ENCODE peak calls at places on chromosomes 4 and X, in four cellular contexts. D is GM12878, G is K562, Z is HepG2. V is an unnamed sample.

GRCh38 chr4:182969651-182970279 is 52.6 kb upstream of the DCTD start:
- DNase-seq in D (no peak), G (peak), Z (no peak), V (no peak)

GRCh38 chrX:104172788-104173187 is 6.5 kb downstream of the FAM199X start:
- DNase-seq in D (no peak), G (peak), Z (no peak), V (no peak)

GRCh38 chr4:98516441-98517323 is 141.7 kb downstream of the TSPAN5 start:
- DNase-seq in D (no peak), G (no peak), Z (no peak), V (no peak)

GRCh38 chr4:102439835-102440234 is 61.3 kb upstream of the NFKB1 start:
- DNase-seq in D (no peak), G (peak), Z (peak), V (no peak)

GRCh38 chr4:73815145-73815544 is 21.3 kb upstream of the CXCL6 start:
- DNase-seq in D (no peak), G (no peak), Z (no peak), V (no peak)

GRCh38 chr4:177023951-177024350 is 231.2 kb upstream of the VEGFC start:
- DNase-seq in D (no peak), G (no peak), Z (no peak), V (no peak)

GRCh38 chr4:39587881-39588280 is 50.8 kb downstream of the SMIM14 start:
- DNase-seq in D (no peak), G (no peak), Z (no peak), V (no peak)

GRCh38 chrX:97616883-97617510 is 733.3 kb downstream of the RPA4 start:
- DNase-seq in D (peak), G (no peak), Z (peak), V (no peak)

GRCh38 chr4:88158360-88159136 is at the start of gene ABCG2:
- DNase-seq in D (no peak), G (peak), Z (peak), V (peak)

GRCh38 chrX:129653985-129654651 is 638 bp downstream of the APLN start:
- DNase-seq in D (no peak), G (no peak), Z (no peak), V (peak)

GRCh38 chrX:19565605-19566004 is 50.3 kb upstream of the MAP3K15 start:
- DNase-seq in D (no peak), G (no peak), Z (peak), V (no peak)
- TF ChIP-seq CREM in D (no peak), G (no peak), Z (no peak), V (no peak)

GRCh38 chrX:77961063-77961462 is 8.4 kb downstream of the PGAM4 start:
- DNase-seq in D (no peak), G (no peak), Z (no peak), V (no peak)

GRCh38 chrX:77969538-77969937 is at the start of gene PGAM4:
- DNase-seq in D (no peak), G (no peak), Z (no peak), V (no peak)

GRCh38 chrX:77960567-77960966 is 8.9 kb downstream of the PGAM4 start:
- DNase-seq in D (no peak), G (no peak), Z (no peak), V (no peak)

GRCh38 chrX:77962068-77962902 is 7.2 kb downstream of the PGAM4 start:
- DNase-seq in D (no peak), G (no peak), Z (no peak), V (no peak)

DNA sequence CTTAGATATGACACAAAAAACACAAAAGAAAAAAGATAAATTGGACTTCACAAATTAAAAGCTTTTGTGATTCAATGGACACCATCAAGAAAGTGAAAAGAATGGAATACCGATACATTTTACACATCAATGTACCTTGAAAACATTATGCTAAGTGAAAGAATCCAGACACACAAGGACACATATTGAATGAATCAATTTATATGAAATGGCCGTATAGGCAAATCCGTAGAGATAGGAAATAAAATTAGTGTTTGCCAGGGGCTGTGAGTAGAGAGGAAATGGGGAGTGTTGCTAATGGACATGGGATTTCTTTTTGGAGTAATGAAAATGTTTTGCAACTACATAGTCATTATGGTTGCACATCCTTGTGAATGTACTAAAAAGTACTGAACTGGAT is 3.1 kb downstream of the PGAM4 start:
- DNase-seq in D (no peak), G (no peak), Z (no peak), V (no peak)
- TF ChIP-seq CREM in D (no peak), G (no peak), Z (no peak), V (no peak)

GRCh38 chrX:138710311-138710791 is 1.2 kb downstream of the FGF13 start:
- DNase-seq in D (no peak), G (no peak), Z (no peak), V (peak)

GRCh38 chrX:138709886-138710285 is 1.6 kb downstream of the FGF13 start:
- DNase-seq in D (no peak), G (no peak), Z (no peak), V (peak)

GRCh38 chrX:138710866-138711331 is 618 bp downstream of the FGF13 start:
- DNase-seq in D (no peak), G (no peak), Z (no peak), V (peak)

GRCh38 chrX:138708268-138708667 is 3.2 kb downstream of the FGF13 start:
- DNase-seq in D (no peak), G (no peak), Z (no peak), V (no peak)

GRCh38 chrX:138711399-138712347 is at the start of gene FGF13:
- DNase-seq in D (no peak), G (no peak), Z (peak), V (peak)
- TF ChIP-seq CREM in D (no peak), G (no peak), Z (no peak), V (no peak)

DNA sequence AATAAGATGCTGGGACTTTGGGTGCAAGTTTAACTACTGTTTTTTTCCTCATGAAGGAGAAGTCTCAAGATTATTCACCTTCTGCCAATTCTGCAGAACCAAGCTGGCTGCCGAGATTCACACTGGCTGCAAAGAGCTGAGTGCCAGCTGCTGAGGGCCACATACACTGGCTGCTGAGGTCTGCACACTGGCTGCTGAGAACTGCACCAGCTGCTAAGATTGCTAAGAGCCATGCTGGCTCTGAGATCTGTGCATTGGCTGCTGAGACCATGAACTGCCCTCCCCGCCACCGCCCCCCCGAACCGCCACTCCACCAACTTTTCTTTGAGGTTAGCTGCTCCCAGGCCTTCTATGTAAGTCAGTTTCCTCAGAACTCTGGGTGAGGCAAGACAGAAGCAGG is 330.3 kb downstream of the CBLL2 start:
- DNase-seq in D (no peak), G (no peak), Z (no peak), V (no peak)
- TF ChIP-seq CREM in D (no peak), G (no peak), Z (no peak), V (no peak)

GRCh38 chrX:31333181-31333831 is 261.5 kb upstream of the FTHL17 start:
- DNase-seq in D (no peak), G (peak), Z (no peak), V (no peak)
- TF ChIP-seq CREM in D (no peak), G (no peak), Z (no peak), V (no peak)

DNA sequence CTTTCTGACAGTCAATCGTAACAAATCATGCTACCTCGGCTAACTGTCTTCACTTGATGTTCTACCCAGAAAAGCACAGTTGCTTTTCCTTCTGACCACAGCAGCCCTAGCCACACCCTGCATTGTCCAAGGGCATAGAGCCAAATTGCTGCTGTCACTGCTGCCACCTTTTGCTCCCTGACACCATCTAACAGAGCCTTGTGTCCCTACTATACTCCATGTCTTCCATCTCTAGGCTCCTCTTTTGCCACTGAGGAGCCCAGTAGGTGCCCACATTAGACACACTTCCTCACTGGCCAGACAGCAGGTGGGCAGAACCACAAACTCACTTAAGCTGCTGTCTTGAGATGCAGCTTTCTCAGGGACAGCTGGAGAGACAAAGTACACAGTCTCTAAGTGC is 91.4 kb downstream of the ANXA3 start:
- DNase-seq in D (no peak), G (peak), Z (no peak), V (no peak)
- TF ChIP-seq CREM in D (no peak), G (no peak), Z (no peak), V (no peak)